ENCODE peak calls at places on chromosomes 7 and 10, in six cellular contexts. One of them, this sample, is unnamed.
A peak's percentile ranks its signal among the peaks of the same experiment; 100 is the strongest.

GRCh38 chr7:101690061-101690460 is 61.0 kb upstream of the MYL10 start:
- DNase-seq in lung: no peak
- DNase-seq in NCI-H1694 treated with DMSO at 0.1 percent for 48 hours: no peak
- DNase-seq in fibroblast of mammary gland: no peak
- DNase-seq in effector memory CD8-positive, alpha-beta T cell: no peak
- DNase-seq in brain pericyte: no peak
- DNase-seq in this sample: no peak

GRCh38 chr10:72800000-72800740 is 93.4 kb upstream of the OIT3 start:
- DNase-seq in effector memory CD8-positive, alpha-beta T cell: no peak
- DNase-seq in NCI-H1694 treated with DMSO at 0.1 percent for 48 hours: no peak
- DNase-seq in lung: no peak
- DNase-seq in fibroblast of mammary gland: peak; percentile 72
- DNase-seq in brain pericyte: no peak
- DNase-seq in this sample: no peak

GRCh38 chr10:68506406-68506805 is 20.9 kb downstream of the SLC25A16 start:
- DNase-seq in brain pericyte: no peak
- DNase-seq in NCI-H1694 treated with DMSO at 0.1 percent for 48 hours: no peak
- DNase-seq in fibroblast of mammary gland: peak; percentile 11
- DNase-seq in effector memory CD8-positive, alpha-beta T cell: no peak
- DNase-seq in lung: no peak
- DNase-seq in this sample: no peak

GRCh38 chr7:140990193-140990962 is 24.4 kb downstream of the MRPS33 start:
- DNase-seq in lung: no peak
- DNase-seq in brain pericyte: no peak
- DNase-seq in effector memory CD8-positive, alpha-beta T cell: no peak
- DNase-seq in fibroblast of mammary gland: no peak
- DNase-seq in NCI-H1694 treated with DMSO at 0.1 percent for 48 hours: no peak
- DNase-seq in this sample: no peak

GRCh38 chr10:113093188-113094113 is 143.4 kb downstream of the TCF7L2 start:
- DNase-seq in lung: no peak
- DNase-seq in effector memory CD8-positive, alpha-beta T cell: no peak
- DNase-seq in fibroblast of mammary gland: peak; percentile 69
- DNase-seq in NCI-H1694 treated with DMSO at 0.1 percent for 48 hours: no peak
- DNase-seq in brain pericyte: no peak
- DNase-seq in this sample: no peak

GRCh38 chr7:101911800-101912705 is 94.6 kb downstream of the CUX1 start:
- DNase-seq in effector memory CD8-positive, alpha-beta T cell: no peak
- DNase-seq in fibroblast of mammary gland: peak; percentile 76
- DNase-seq in lung: peak; percentile 40
- DNase-seq in brain pericyte: no peak
- DNase-seq in NCI-H1694 treated with DMSO at 0.1 percent for 48 hours: no peak
- DNase-seq in this sample: no peak

GRCh38 chr10:7399533-7399932 is 11.3 kb downstream of the SFMBT2 start:
- DNase-seq in NCI-H1694 treated with DMSO at 0.1 percent for 48 hours: no peak
- DNase-seq in fibroblast of mammary gland: no peak
- DNase-seq in lung: no peak
- DNase-seq in effector memory CD8-positive, alpha-beta T cell: no peak
- DNase-seq in brain pericyte: no peak
- DNase-seq in this sample: no peak

GRCh38 chr10:123229927-123230630 is 75.9 kb downstream of the BUB3 start:
- DNase-seq in brain pericyte: no peak
- DNase-seq in fibroblast of mammary gland: peak; percentile 12
- DNase-seq in NCI-H1694 treated with DMSO at 0.1 percent for 48 hours: no peak
- DNase-seq in effector memory CD8-positive, alpha-beta T cell: no peak
- DNase-seq in lung: no peak
- DNase-seq in this sample: no peak

GRCh38 chr10:133364645-133365431 is 7.0 kb upstream of the FUOM start:
- DNase-seq in effector memory CD8-positive, alpha-beta T cell: no peak
- DNase-seq in fibroblast of mammary gland: no peak
- DNase-seq in brain pericyte: no peak
- DNase-seq in NCI-H1694 treated with DMSO at 0.1 percent for 48 hours: peak; percentile 39
- DNase-seq in lung: no peak
- DNase-seq in this sample: no peak

GRCh38 chr7:12638851-12639467 is 48.5 kb upstream of the ARL4A start:
- DNase-seq in brain pericyte: no peak
- DNase-seq in NCI-H1694 treated with DMSO at 0.1 percent for 48 hours: peak; percentile 58
- DNase-seq in lung: no peak
- DNase-seq in effector memory CD8-positive, alpha-beta T cell: no peak
- DNase-seq in fibroblast of mammary gland: peak; percentile 53
- DNase-seq in this sample: peak; percentile 47

GRCh38 chr7:157805716-157806115 is 468.9 kb downstream of the DNAJB6 start:
- DNase-seq in lung: no peak
- DNase-seq in NCI-H1694 treated with DMSO at 0.1 percent for 48 hours: no peak
- DNase-seq in brain pericyte: no peak
- DNase-seq in effector memory CD8-positive, alpha-beta T cell: no peak
- DNase-seq in fibroblast of mammary gland: no peak
- DNase-seq in this sample: no peak